ENCODE peak calls at places on chromosomes 5 and 9, in eight cellular contexts. L, D, J, A, O, Y, C and W are unnamed samples.

GRCh38 chr5:134139377-134139851 is 24.9 kb downstream of the TCF7 start:
- DNase-seq in A (no peak), C (no peak), L (no peak), J (peak; percentile 19), O (no peak), Y (no peak), D (peak; percentile 10), W (no peak)

GRCh38 chr5:171595801-171596231 is 176.4 kb downstream of the FGF18 start:
- DNase-seq in O (peak; percentile 53), A (no peak), C (no peak), D (no peak), L (peak; percentile 45), J (peak; percentile 27), Y (no peak), W (no peak)

GRCh38 chr5:59756373-59757035 is 137.0 kb downstream of the PDE4D start:
- DNase-seq in A (no peak), L (no peak), D (no peak), O (peak; percentile 52), J (no peak), Y (no peak), C (no peak), W (no peak)

GRCh38 chr9:19976226-19976625 is 187.4 kb upstream of the SLC24A2 start:
- DNase-seq in O (peak; percentile 70), L (peak; percentile 13), A (no peak), Y (peak; percentile 14), D (no peak), J (no peak), C (no peak), W (no peak)

GRCh38 chr5:56763711-56764466 is 51.5 kb upstream of the MAP3K1 start:
- DNase-seq in C (no peak), Y (peak; percentile 45), J (no peak), L (no peak), D (no peak), O (peak; percentile 58), A (no peak), W (no peak)

GRCh38 chr9:128554155-128554862 is 1.9 kb downstream of the SPTAN1 start:
- DNase-seq in Y (peak; percentile 62), A (no peak), D (peak; percentile 37), O (peak; percentile 78), L (peak; percentile 95), C (peak; percentile 53), J (peak; percentile 52), W (peak; percentile 96)

GRCh38 chr5:170597109-170597741 is 93.4 kb downstream of the KCNIP1 start:
- DNase-seq in D (no peak), A (no peak), O (peak; percentile 95), L (peak; percentile 62), J (no peak), Y (no peak), C (no peak), W (no peak)

GRCh38 chr9:111992523-111992922 is 95.9 kb downstream of the UGCG start:
- DNase-seq in D (no peak), O (peak; percentile 93), Y (no peak), C (no peak), L (peak; percentile 90), A (no peak), J (no peak), W (peak; percentile 52)

GRCh38 chr5:180109920-180110319 is 38.4 kb upstream of the RNF130 start:
- DNase-seq in D (no peak), L (no peak), J (no peak), A (peak; percentile 35), O (no peak), Y (no peak), C (no peak), W (no peak)

GRCh38 chr9:125852386-125852785 is 105.2 kb downstream of the PBX3 start:
- DNase-seq in O (no peak), C (no peak), J (no peak), A (no peak), Y (no peak), D (no peak), L (no peak), W (no peak)

GRCh38 chr9:70679845-70680244 is 265.4 kb upstream of the KLF9 start:
- DNase-seq in C (no peak), Y (no peak), J (no peak), D (no peak), L (no peak), A (no peak), O (peak; percentile 10), W (peak; percentile 89)

GRCh38 chr5:172603425-172603824 is 37.6 kb upstream of the NEURL1B start:
- DNase-seq in A (no peak), Y (no peak), L (no peak), J (no peak), C (no peak), O (no peak), D (no peak), W (peak; percentile 58)
- H3K27ac ChIP-seq in A (no peak overlapping the region), Y (no peak overlapping the region), L (no peak overlapping the region), J (peak overlapping the region; percentile 89), C (no peak overlapping the region), O (no peak overlapping the region), D (peak overlapping the region; percentile 79), W (no peak overlapping the region)

GRCh38 chr5:154223320-154223719 is 32.8 kb downstream of the GALNT10 start:
- DNase-seq in C (no peak), A (no peak), L (no peak), D (no peak), Y (no peak), O (no peak), J (no peak), W (no peak)

GRCh38 chr5:154222414-154222813 is 31.9 kb downstream of the GALNT10 start:
- DNase-seq in A (no peak), D (no peak), Y (no peak), O (no peak), L (no peak), C (no peak), J (no peak), W (no peak)

GRCh38 chr5:154215931-154216330 is 25.4 kb downstream of the GALNT10 start:
- DNase-seq in Y (no peak), D (no peak), C (no peak), J (no peak), O (no peak), L (no peak), A (no peak), W (no peak)

GRCh38 chr5:154221371-154221896 is 30.9 kb downstream of the GALNT10 start:
- DNase-seq in A (no peak), C (peak; percentile 82), J (no peak), D (no peak), O (peak; percentile 88), L (peak; percentile 51), Y (no peak), W (peak; percentile 84)

DNA sequence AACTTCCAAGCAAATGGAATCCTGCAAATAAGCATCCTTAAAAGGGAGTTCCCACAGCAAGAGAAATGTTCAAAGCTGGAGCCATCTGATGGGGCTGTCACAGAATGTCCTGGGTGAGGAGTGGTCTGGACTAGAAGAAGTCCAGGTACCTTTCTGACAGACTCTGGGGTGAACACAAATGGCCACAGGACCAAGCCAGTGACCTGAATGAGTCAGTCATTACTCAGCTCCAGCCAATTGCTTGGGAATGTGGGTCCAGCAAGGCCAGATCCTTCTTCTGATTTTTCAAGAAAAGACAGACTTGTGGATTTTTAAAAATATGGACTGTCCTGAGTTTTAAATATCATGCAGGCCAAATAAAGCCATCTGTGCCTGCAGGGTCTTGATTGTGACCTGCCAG is 30.1 kb downstream of the GALNT10 start:
- DNase-seq in L (peak; percentile 36), J (no peak), Y (no peak), D (no peak), O (peak; percentile 43), C (no peak), A (no peak), W (peak; percentile 47)
- H3K27ac ChIP-seq in L (peak overlapping the region; percentile 91), J (peak overlapping the region; percentile 61), Y (no peak overlapping the region), D (peak overlapping the region; percentile 45), O (peak overlapping the region; percentile 66), C (peak overlapping the region; percentile 56), A (no peak overlapping the region), W (no peak overlapping the region)

GRCh38 chr5:31531543-31531887 is 378 bp downstream of the DROSHA start:
- DNase-seq in C (peak; percentile 53), O (peak; percentile 23), D (peak; percentile 30), Y (peak; percentile 37), J (no peak), L (peak; percentile 24), A (peak; percentile 83), W (peak; percentile 44)

GRCh38 chr5:31531888-31532710 is at the start of the genes C5orf22 and DROSHA:
- DNase-seq in J (peak; percentile 96), Y (peak; percentile 96), O (peak; percentile 97), A (peak; percentile 95), C (peak; percentile 97), L (peak; percentile 98), D (peak; percentile 95), W (peak; percentile 97)

GRCh38 chr5:31534527-31535046 is 2.5 kb downstream of the C5orf22 start:
- DNase-seq in Y (no peak), L (no peak), A (no peak), D (no peak), J (no peak), C (no peak), O (no peak), W (no peak)

DNA sequence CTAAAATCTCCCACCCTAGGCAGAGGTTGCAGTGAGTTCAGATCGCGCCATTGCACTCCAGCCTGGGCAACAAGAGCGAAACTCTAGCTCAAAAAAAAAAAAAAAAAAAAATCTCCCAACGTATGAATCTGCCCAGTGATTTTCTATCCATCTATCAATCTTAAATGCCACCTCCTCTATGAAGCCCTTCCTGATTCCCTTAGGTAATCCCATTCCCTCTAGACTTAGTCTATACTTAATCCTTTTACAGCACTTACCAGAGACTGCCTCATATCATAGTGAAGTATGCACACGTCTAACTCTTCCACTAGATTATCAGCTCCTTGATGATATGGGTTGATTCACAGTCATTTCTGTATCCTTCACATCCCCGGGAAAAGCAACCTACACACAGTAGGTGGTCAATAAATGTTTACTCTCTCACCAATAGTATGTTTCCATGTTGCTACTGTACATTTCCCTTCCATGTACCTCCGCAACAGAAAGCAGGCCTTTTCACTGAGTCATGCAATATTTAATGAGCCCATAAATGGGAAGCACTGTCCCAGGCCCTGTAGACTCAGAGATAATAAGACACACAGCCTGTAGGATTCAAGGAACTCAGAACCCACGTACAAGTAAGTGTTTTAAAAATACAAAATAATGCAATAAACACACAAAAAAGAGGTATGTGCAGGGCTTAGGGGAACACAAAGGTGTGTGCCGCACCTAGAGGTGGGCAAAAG is 1.2 kb downstream of the DROSHA start:
- DNase-seq in J (no peak), D (no peak), Y (peak; percentile 8), A (no peak), O (peak; percentile 12), L (no peak), C (no peak), W (no peak)
- H3K27ac ChIP-seq in J (no peak overlapping the region), D (no peak overlapping the region), Y (peak overlapping the region; percentile 74), A (no peak overlapping the region), O (peak overlapping the region; percentile 75), L (no peak overlapping the region), C (no peak overlapping the region), W (peak overlapping the region; percentile 70)

GRCh38 chr5:140324834-140325195 is 21.6 kb downstream of the HBEGF start:
- DNase-seq in Y (no peak), L (no peak), A (no peak), D (no peak), J (no peak), O (no peak), C (no peak), W (no peak)
- H3K27ac ChIP-seq in Y (no peak overlapping the region), L (no peak overlapping the region), A (peak overlapping the region; percentile 28), D (peak overlapping the region; percentile 83), J (peak overlapping the region; percentile 89), O (no peak overlapping the region), C (no peak overlapping the region), W (no peak overlapping the region)